ENCODE peak calls at places on chromosomes 11 and 22, in four cellular contexts. W, E, Q and H are unnamed samples.

GRCh38 chr22:37563153-37564081 is 3.1 kb downstream of the CDC42EP1 start:
- DNase-seq in W (peak; percentile 69), E (peak; percentile 71), Q (peak; percentile 94), H (peak; percentile 91)

GRCh38 chr11:67057410-67057757 is 737 bp downstream of the RHOD start:
- DNase-seq in W (no peak), E (no peak), Q (no peak), H (no peak)

GRCh38 chr22:29263791-29264216 is 4.0 kb downstream of the RHBDD3 start:
- DNase-seq in W (no peak), E (no peak), Q (no peak), H (no peak)

GRCh38 chr11:79400717-79401330 is 40.0 kb downstream of the TENM4 start:
- DNase-seq in W (peak; percentile 51), E (peak; percentile 28), Q (peak; percentile 57), H (no peak)

GRCh38 chr22:38710352-38710751 is 4.6 kb downstream of the GTPBP1 start:
- DNase-seq in W (no peak), E (no peak), Q (no peak), H (no peak)

GRCh38 chr11:107973641-107974040 is 35.1 kb upstream of the CUL5 start:
- DNase-seq in W (no peak), E (no peak), Q (peak; percentile 10), H (no peak)

GRCh38 chr22:24550902-24551229 is 4.1 kb downstream of the GUCD1 start:
- DNase-seq in W (no peak), E (no peak), Q (no peak), H (no peak)

GRCh38 chr11:66327171-66328035 is 8.8 kb downstream of the RIN1 start:
- DNase-seq in W (no peak), E (no peak), Q (peak; percentile 67), H (no peak)

GRCh38 chr22:19290400-19291217 is 910 bp downstream of the CLTCL1 start:
- DNase-seq in W (no peak), E (no peak), Q (no peak), H (no peak)

GRCh38 chr22:24582111-24582814 is 10.6 kb downstream of the LRRC75B start:
- DNase-seq in W (no peak), E (no peak), Q (no peak), H (peak; percentile 70)

GRCh38 chr11:83118814-83119213 is 38.1 kb upstream of the PCF11 start:
- DNase-seq in W (no peak), E (no peak), Q (no peak), H (no peak)

GRCh38 chr11:116832350-116833290 is 2.9 kb downstream of the APOC3 start:
- DNase-seq in W (no peak), E (no peak), Q (no peak), H (no peak)

GRCh38 chr11:124536520-124536919 is 6.9 kb downstream of the OR8B12 start:
- DNase-seq in W (peak; percentile 56), E (peak; percentile 36), Q (peak; percentile 79), H (no peak)

GRCh38 chr22:39308614-39309363 is 10.6 kb downstream of the RPL3 start:
- DNase-seq in W (peak; percentile 69), E (no peak), Q (peak; percentile 90), H (peak; percentile 90)

GRCh38 chr22:29739346-29739875 is 19.6 kb downstream of the CABP7 start:
- DNase-seq in W (no peak), E (no peak), Q (no peak), H (no peak)

GRCh38 chr22:39171623-39172264 is 19.3 kb upstream of the CBX7 start:
- DNase-seq in W (no peak), E (no peak), Q (no peak), H (peak; percentile 57)

GRCh38 chr22:42978453-42979103 is 36.4 kb downstream of the PACSIN2 start:
- DNase-seq in W (no peak), E (peak; percentile 63), Q (peak; percentile 83), H (no peak)

GRCh38 chr22:26471522-26471921 is 12.1 kb downstream of the HPS4 start:
- DNase-seq in W (no peak), E (no peak), Q (no peak), H (no peak)

GRCh38 chr11:11731311-11732083 is 109.7 kb upstream of the GALNT18 start:
- DNase-seq in W (no peak), E (no peak), Q (peak; percentile 83), H (no peak)

GRCh38 chr11:18223937-18224387 is 12.6 kb downstream of the SAA4 start:
- DNase-seq in W (no peak), E (no peak), Q (no peak), H (no peak)

DNA sequence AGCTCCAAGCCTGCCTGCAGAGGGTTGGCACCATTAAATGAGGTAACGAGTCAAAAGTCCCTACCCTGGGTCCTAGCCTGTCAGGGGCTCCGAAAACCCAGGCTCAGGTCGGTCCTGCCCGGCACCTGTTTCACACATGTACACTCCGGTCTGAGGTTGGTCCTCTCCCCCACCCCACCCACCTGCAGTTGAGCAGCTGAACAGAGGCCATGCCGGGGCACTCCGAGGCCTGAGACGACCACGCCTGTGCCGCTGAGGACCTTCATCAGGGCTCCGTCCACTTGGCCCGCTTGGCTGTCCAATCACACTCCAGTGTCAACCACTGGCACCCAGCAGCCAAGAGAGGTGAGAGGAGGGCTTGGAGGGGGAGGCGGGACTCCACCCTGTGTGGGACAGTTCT is 1.6 kb downstream of the TSSC4 start:
- DNase-seq in W (no peak), E (no peak), Q (no peak), H (no peak)
- H3K4me3 ChIP-seq in W (peak overlapping the region; percentile 98), E (no peak overlapping the region), Q (peak overlapping the region; percentile 99), H (peak overlapping the region; percentile 91)

GRCh38 chr22:21815958-21816357 is 51.5 kb downstream of the MAPK1 start:
- DNase-seq in W (no peak), E (no peak), Q (no peak), H (no peak)
- H3K4me3 ChIP-seq in W (no peak overlapping the region), E (no peak overlapping the region), Q (no peak overlapping the region), H (no peak overlapping the region)

DNA sequence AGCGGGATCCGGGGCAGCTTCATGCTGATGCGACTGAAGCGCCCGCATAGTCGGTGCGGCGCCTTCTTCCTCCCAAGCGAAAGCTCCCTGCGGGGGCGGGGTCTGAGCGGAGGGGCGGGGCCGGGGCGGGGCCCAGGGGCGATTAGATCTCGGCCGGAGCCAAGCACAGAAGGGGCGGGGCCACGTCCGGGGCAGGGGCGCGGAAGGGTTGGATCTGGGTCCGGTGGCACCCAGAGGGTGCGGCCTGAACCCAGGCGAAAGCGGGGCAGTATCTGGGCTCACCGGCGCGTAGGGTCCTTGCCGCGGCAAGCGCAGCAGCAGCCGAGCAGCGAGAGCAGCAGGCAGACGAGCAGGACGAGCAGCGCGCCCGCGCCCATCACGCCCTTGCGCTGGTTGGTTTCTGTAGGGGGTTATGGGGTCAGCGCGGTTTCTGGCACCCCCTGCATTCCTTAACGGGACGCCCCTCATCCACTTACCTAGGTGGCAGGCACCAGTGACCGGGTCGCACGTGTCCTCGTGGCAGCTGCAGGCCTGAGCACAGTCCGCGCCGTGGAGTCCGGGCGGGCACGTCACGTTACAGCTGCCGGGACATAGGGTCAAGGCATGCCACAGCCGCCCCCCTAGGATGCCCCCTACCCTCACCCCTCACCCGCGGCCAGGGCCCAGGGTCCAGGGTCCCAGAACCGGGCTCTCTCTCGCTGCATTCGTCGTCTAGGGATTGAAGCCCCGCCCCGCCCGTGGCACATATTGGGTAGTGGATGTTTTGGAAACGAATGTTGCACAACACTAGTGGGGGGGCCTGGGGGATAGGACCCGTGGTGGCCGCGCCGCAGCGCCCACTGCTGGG is 8.1 kb downstream of the SCARF2 start:
- DNase-seq in W (peak; percentile 84), E (no peak), Q (no peak), H (peak; percentile 75)
- H3K4me3 ChIP-seq in W (peak overlapping the region; percentile 54), E (peak overlapping the region; percentile 40), Q (no peak overlapping the region), H (peak overlapping the region; percentile 43)

GRCh38 chr11:111737180-111737876 is 28.9 kb downstream of the PPP2R1B start:
- DNase-seq in W (no peak), E (no peak), Q (no peak), H (no peak)

GRCh38 chr11:111735262-111736116 is 30.7 kb downstream of the PPP2R1B start:
- DNase-seq in W (no peak), E (peak; percentile 88), Q (peak; percentile 100), H (peak; percentile 92)

GRCh38 chr11:111736191-111736590 is 30.0 kb downstream of the PPP2R1B start:
- DNase-seq in W (no peak), E (no peak), Q (peak; percentile 78), H (no peak)

GRCh38 chr11:111737877-111738205 is 28.3 kb downstream of the PPP2R1B start:
- DNase-seq in W (no peak), E (peak; percentile 70), Q (peak; percentile 45), H (no peak)

GRCh38 chr11:111736621-111737055 is 29.6 kb downstream of the PPP2R1B start:
- DNase-seq in W (no peak), E (no peak), Q (no peak), H (no peak)
- H3K4me3 ChIP-seq in W (no peak overlapping the region), E (no peak overlapping the region), Q (no peak overlapping the region), H (no peak overlapping the region)

GRCh38 chr11:114160884-114161283 is 101.4 kb downstream of the ZBTB16 start:
- DNase-seq in W (no peak), E (no peak), Q (peak; percentile 92), H (no peak)
- H3K4me3 ChIP-seq in W (no peak overlapping the region), E (peak overlapping the region; percentile 39), Q (no peak overlapping the region), H (peak overlapping the region; percentile 20)

GRCh38 chr11:112555491-112556364 is 295.1 kb upstream of the PLET1 start:
- DNase-seq in W (peak; percentile 65), E (peak; percentile 47), Q (peak; percentile 28), H (no peak)
- H3K4me3 ChIP-seq in W (no peak overlapping the region), E (no peak overlapping the region), Q (no peak overlapping the region), H (no peak overlapping the region)

GRCh38 chr11:63850946-63851345 is 12.0 kb downstream of the MARK2 start:
- DNase-seq in W (no peak), E (no peak), Q (no peak), H (no peak)
- H3K4me3 ChIP-seq in W (no peak overlapping the region), E (no peak overlapping the region), Q (no peak overlapping the region), H (no peak overlapping the region)

DNA sequence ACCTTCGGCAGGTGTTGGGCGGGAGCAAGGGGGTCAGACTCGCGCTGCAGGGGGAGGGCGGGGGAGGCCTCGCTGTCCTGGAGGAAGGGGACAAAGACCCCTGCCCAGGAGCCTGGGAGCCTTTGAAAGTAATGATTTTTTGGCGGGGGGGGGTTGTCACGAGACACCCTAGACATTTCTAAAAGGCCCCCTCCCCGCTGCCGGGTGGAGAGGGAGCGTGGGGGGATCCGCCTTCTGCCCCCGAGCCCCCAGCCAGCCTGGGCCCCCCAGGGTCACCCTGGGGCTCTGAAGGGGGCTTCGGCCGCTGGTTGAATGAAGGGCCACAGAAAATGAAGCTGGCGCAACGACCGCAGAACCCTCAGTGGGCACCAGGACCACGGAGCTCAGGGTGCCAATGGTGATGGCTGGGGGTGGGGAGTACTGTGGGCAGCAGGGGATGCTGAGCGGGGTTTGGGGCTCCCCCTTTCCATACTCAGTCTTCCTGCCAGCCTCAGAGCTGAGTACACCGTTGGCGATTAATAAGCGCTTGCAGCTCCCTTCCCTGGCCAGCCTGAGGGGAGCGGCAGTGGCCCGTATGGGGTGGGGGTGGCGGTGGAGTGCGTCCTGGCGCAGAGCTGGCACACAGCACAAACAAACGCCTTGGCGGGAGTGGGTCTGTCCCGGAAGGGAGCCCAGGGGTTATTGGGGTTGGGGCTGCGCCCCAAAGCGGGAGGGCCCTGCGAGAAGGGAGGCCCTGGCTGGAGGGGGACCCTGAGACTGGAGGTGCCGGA is 1.2 kb upstream of the DUSP8 start:
- DNase-seq in W (no peak), E (no peak), Q (no peak), H (no peak)
- H3K4me3 ChIP-seq in W (peak overlapping the region; percentile 58), E (peak overlapping the region; percentile 65), Q (no peak overlapping the region), H (peak overlapping the region; percentile 57)

GRCh38 chr11:86202013-86202336 is 42.6 kb upstream of the EED start:
- DNase-seq in W (no peak), E (no peak), Q (no peak), H (no peak)
- H3K4me3 ChIP-seq in W (peak overlapping the region; percentile 50), E (peak overlapping the region; percentile 42), Q (peak overlapping the region; percentile 38), H (peak overlapping the region; percentile 40)